ENCODE peak calls at places on chromosome 21, in eight cellular contexts. A is body of pancreas; K is GM04504; G is HT-29; X is NCI-H1436; Q is T-helper 17 cell; J is LNCaP clone FGC; H is stimulated activated naive CD4-positive, alpha-beta T cell. R is an unnamed sample.
A peak's percentile ranks its signal among the peaks of the same experiment; 100 is the strongest.

GRCh38 chr21:45995686-45996179 is 14.2 kb downstream of the COL6A1 start:
- DNase-seq in A (peak; percentile 10), K (no peak), G (no peak), X (no peak), Q (peak; percentile 5), J (no peak), H (no peak), R (no peak)

GRCh38 chr21:45700461-45700860 is 56.9 kb downstream of the PCBP3 start:
- DNase-seq in A (no peak), K (no peak), G (no peak), X (no peak), Q (no peak), J (no peak), H (no peak), R (no peak)

GRCh38 chr21:26070822-26071425 is 99.6 kb downstream of the APP start:
- DNase-seq in A (no peak), K (peak; percentile 63), G (no peak), X (no peak), Q (no peak), J (no peak), H (peak; percentile 3), R (no peak)

GRCh38 chr21:34818663-34819158 is 149.9 kb downstream of the CLIC6 start:
- DNase-seq in A (no peak), K (no peak), G (no peak), X (no peak), Q (no peak), J (no peak), H (no peak), R (no peak)

GRCh38 chr21:37551406-37552355 is 185.1 kb downstream of the DYRK1A start:
- DNase-seq in A (no peak), K (no peak), G (no peak), X (peak; percentile 8), Q (no peak), J (no peak), H (no peak), R (no peak)

GRCh38 chr21:16037386-16037785 is 307.6 kb downstream of the USP25 start:
- DNase-seq in A (no peak), K (no peak), G (no peak), X (no peak), Q (no peak), J (no peak), H (no peak), R (peak; percentile 86)

GRCh38 chr21:37787456-37787855 is 128.8 kb downstream of the KCNJ6 start:
- DNase-seq in A (no peak), K (peak; percentile 48), G (no peak), X (no peak), Q (no peak), J (no peak), H (no peak), R (peak; percentile 58)

GRCh38 chr21:44870748-44871495 is 2.6 kb downstream of the PTTG1IP start:
- DNase-seq in A (no peak), K (no peak), G (peak; percentile 47), X (no peak), Q (no peak), J (peak; percentile 73), H (no peak), R (no peak)

GRCh38 chr21:15928686-15929085 is 198.9 kb downstream of the USP25 start:
- DNase-seq in A (no peak), K (no peak), G (no peak), X (no peak), Q (no peak), J (no peak), H (no peak), R (no peak)

GRCh38 chr21:43467785-43468184 is 40.9 kb upstream of the SIK1 start:
- DNase-seq in A (no peak), K (no peak), G (no peak), X (no peak), Q (no peak), J (no peak), H (no peak), R (no peak)

GRCh38 chr21:44531606-44532128 is 8.3 kb downstream of the KRTAP10-1 start:
- DNase-seq in A (no peak), K (no peak), G (no peak), X (no peak), Q (no peak), J (no peak), H (no peak), R (no peak)

GRCh38 chr21:14900611-14901010 is 164.2 kb downstream of the NRIP1 start:
- DNase-seq in A (no peak), K (no peak), G (no peak), X (no peak), Q (no peak), J (no peak), H (no peak), R (no peak)

GRCh38 chr21:25369524-25370300 is 237.6 kb downstream of the MRPL39 start:
- DNase-seq in A (no peak), K (peak; percentile 65), G (no peak), X (no peak), Q (no peak), J (no peak), H (no peak), R (peak; percentile 81)

R was measured in NCI-H226.